ENCODE peak calls at places on chromosomes 1 and 21, in six cellular contexts. One of them, this sample, is unnamed.

GRCh38 chr1:66331641-66332523 is 202.1 kb upstream of the SGIP1 start:
- DNase-seq in K562: no peak
- DNase-seq in GM12878: no peak
- DNase-seq in HepG2: no peak
- DNase-seq in H1: peak; percentile 64
- DNase-seq in HCT116: no peak
- DNase-seq in this sample: peak; percentile 58

GRCh38 chr21:28337319-28337718 is 655.4 kb downstream of the LTN1 start:
- DNase-seq in GM12878: no peak
- DNase-seq in HepG2: peak; percentile 37
- DNase-seq in K562: no peak
- DNase-seq in H1: no peak
- DNase-seq in HCT116: no peak
- DNase-seq in this sample: no peak

GRCh38 chr1:48683878-48684277 is 92.8 kb downstream of the BEND5 start:
- DNase-seq in K562: no peak
- DNase-seq in HCT116: no peak
- DNase-seq in HepG2: no peak
- DNase-seq in GM12878: no peak
- DNase-seq in H1: no peak
- DNase-seq in this sample: no peak

GRCh38 chr1:244741692-244742091 is 88.8 kb downstream of the DESI2 start:
- DNase-seq in K562: no peak
- DNase-seq in HCT116: no peak
- DNase-seq in HepG2: no peak
- DNase-seq in H1: no peak
- DNase-seq in GM12878: no peak
- DNase-seq in this sample: no peak

GRCh38 chr1:47791879-47792608 is 205.1 kb downstream of the TRABD2B start:
- DNase-seq in HCT116: no peak
- DNase-seq in K562: no peak
- DNase-seq in HepG2: no peak
- DNase-seq in GM12878: no peak
- DNase-seq in H1: no peak
- DNase-seq in this sample: no peak

GRCh38 chr1:196607940-196608339 is 300 bp downstream of the KCNT2 start:
- DNase-seq in HepG2: no peak
- DNase-seq in GM12878: no peak
- DNase-seq in H1: no peak
- DNase-seq in HCT116: no peak
- DNase-seq in K562: no peak
- DNase-seq in this sample: no peak

GRCh38 chr1:108068141-108068540 is 103.2 kb upstream of the VAV3 start:
- DNase-seq in K562: no peak
- DNase-seq in HepG2: no peak
- DNase-seq in GM12878: no peak
- DNase-seq in H1: no peak
- DNase-seq in HCT116: no peak
- DNase-seq in this sample: no peak

GRCh38 chr21:36034211-36034913 is 26.0 kb downstream of the SETD4 start:
- DNase-seq in HepG2: no peak
- DNase-seq in HCT116: no peak
- DNase-seq in GM12878: no peak
- DNase-seq in K562: no peak
- DNase-seq in H1: no peak
- DNase-seq in this sample: no peak

GRCh38 chr21:25402134-25402957 is 204.9 kb downstream of the MRPL39 start:
- DNase-seq in H1: no peak
- DNase-seq in HepG2: no peak
- DNase-seq in GM12878: no peak
- DNase-seq in K562: no peak
- DNase-seq in HCT116: no peak
- DNase-seq in this sample: no peak

GRCh38 chr21:44390886-44391285 is 37.5 kb downstream of the TRPM2 start:
- DNase-seq in HCT116: no peak
- DNase-seq in K562: no peak
- DNase-seq in HepG2: no peak
- DNase-seq in GM12878: no peak
- DNase-seq in H1: no peak
- DNase-seq in this sample: no peak

GRCh38 chr1:89767618-89768017 is 53.2 kb upstream of the LRRC8D start:
- DNase-seq in HCT116: no peak
- DNase-seq in GM12878: no peak
- DNase-seq in K562: no peak
- DNase-seq in H1: no peak
- DNase-seq in HepG2: no peak
- DNase-seq in this sample: no peak

GRCh38 chr1:25799758-25800537 is at the start of gene SELENON:
- DNase-seq in K562: peak; percentile 95
- DNase-seq in HCT116: no peak
- DNase-seq in H1: peak; percentile 87
- DNase-seq in HepG2: peak; percentile 20
- DNase-seq in GM12878: no peak
- DNase-seq in this sample: peak; percentile 80

GRCh38 chr1:235883261-235883927 is 16.7 kb upstream of the LYST start:
- DNase-seq in HCT116: no peak
- DNase-seq in HepG2: no peak
- DNase-seq in H1: no peak
- DNase-seq in GM12878: peak; percentile 76
- DNase-seq in K562: no peak
- DNase-seq in this sample: no peak

GRCh38 chr21:37060296-37060695 is 12.6 kb downstream of the PIGP start:
- DNase-seq in HepG2: peak; percentile 89
- DNase-seq in GM12878: no peak
- DNase-seq in K562: no peak
- DNase-seq in H1: no peak
- DNase-seq in HCT116: peak; percentile 82
- DNase-seq in this sample: no peak

GRCh38 chr1:20366766-20367602 is 76.3 kb downstream of the VWA5B1 start:
- DNase-seq in HCT116: no peak
- DNase-seq in H1: peak; percentile 70
- DNase-seq in HepG2: peak; percentile 25
- DNase-seq in GM12878: no peak
- DNase-seq in K562: peak; percentile 34
- DNase-seq in this sample: peak; percentile 81

GRCh38 chr1:59415876-59416275 is 119.0 kb downstream of the FGGY start:
- DNase-seq in HepG2: no peak
- DNase-seq in H1: no peak
- DNase-seq in HCT116: no peak
- DNase-seq in GM12878: no peak
- DNase-seq in K562: no peak
- DNase-seq in this sample: no peak

GRCh38 chr1:186564558-186564957 is 103.6 kb upstream of the PDC start:
- DNase-seq in HCT116: no peak
- DNase-seq in K562: no peak
- DNase-seq in HepG2: no peak
- DNase-seq in GM12878: no peak
- DNase-seq in H1: no peak
- DNase-seq in this sample: no peak

DNA sequence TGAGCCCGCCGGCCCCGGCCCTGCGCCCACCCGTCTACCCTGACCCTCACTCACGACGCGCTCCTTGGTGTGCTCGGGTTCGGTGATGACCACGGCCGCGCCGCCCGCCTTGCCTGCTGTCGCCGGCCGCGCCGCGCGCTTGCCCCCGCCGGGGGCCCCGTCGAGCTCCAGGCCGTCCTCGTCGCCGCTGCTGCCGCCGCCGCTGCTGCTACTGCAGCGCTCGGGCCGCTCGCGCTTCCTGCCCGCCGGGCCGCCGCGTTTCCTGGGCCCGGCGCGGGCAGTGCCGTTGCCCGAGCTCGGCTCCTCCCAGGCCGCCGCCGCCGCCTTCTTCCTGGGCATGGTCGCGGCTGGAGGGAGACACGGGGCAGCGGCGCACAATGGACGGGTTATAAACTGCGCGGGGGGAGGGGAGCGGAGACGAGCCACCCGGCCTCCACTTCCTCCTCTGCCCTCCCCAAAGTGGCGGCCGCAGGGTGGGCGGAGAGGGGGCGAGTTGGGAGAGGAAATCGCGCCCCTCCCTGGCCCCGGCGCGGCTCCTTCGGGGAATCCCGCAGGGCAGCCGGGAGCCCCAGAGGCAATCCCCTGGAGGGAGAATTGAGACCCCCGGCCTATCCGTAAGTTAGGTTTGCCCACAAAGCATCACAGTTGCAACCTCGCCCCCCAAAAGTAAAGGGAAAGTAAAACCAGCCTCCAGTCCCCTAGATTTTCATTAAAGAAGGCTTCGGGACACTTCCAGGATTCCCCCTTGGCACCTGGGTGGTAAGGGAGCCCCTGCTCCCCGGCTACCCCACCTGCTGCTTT is 1.1 kb downstream of the RCC2 start:
- DNase-seq in HepG2: peak; percentile 52
- DNase-seq in H1: peak; percentile 77
- DNase-seq in GM12878: no peak
- DNase-seq in HCT116: no peak
- DNase-seq in K562: peak; percentile 75
- DNase-seq in this sample: peak; percentile 65
- TF ChIP-seq CTCF in HepG2: peak; percentile 17
- TF ChIP-seq CTCF in H1: no peak
- TF ChIP-seq CTCF in GM12878: no peak
- TF ChIP-seq CTCF in HCT116: no peak
- TF ChIP-seq CTCF in K562: no peak
- TF ChIP-seq CTCF in this sample: no peak

DNA sequence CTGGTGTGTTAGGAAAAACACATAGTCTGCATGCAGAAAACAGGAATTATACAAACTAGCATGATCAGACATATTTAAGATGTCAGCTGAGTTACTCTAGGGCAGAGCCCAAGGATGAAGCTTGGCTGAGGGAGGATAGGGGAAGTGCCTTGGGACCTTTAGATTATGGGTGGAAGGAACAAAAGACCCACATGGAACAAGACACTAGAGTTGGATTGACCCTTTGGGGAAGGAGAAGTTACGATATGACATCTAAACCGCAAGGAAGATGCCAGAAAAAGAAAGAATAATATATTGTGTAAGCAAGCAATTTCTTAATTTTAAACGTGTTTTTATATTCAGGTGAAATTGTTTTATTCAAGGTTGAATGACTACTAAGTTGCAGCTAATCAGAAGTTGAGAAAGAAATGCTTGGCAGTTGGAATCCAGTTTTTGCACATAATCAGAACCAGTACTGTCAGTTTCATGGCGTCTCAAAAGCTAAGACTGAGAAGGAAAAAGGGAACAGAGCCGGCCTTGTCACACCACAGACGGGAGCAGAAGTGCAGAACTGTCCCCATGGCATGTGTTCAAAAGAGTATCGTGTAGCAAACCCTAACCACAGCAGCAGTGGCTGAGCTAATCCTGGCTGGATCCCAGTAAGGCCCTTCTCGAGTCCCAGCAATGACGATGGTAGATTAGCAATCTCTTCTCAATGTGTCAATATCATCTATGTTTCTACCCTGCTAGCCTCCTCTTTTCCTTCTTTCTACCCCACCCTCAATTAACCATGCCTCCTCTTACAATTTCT is 31.2 kb upstream of the IFNAR2 start:
- DNase-seq in HepG2: no peak
- DNase-seq in HCT116: no peak
- DNase-seq in K562: no peak
- DNase-seq in GM12878: no peak
- DNase-seq in H1: no peak
- DNase-seq in this sample: no peak
- TF ChIP-seq ATF3 in HepG2: no peak
- TF ChIP-seq ATF3 in HCT116: no peak
- TF ChIP-seq ATF3 in K562: no peak
- TF ChIP-seq ATF3 in GM12878: no peak
- TF ChIP-seq ATF3 in H1: no peak
- TF ChIP-seq ATF3 in this sample: no peak

DNA sequence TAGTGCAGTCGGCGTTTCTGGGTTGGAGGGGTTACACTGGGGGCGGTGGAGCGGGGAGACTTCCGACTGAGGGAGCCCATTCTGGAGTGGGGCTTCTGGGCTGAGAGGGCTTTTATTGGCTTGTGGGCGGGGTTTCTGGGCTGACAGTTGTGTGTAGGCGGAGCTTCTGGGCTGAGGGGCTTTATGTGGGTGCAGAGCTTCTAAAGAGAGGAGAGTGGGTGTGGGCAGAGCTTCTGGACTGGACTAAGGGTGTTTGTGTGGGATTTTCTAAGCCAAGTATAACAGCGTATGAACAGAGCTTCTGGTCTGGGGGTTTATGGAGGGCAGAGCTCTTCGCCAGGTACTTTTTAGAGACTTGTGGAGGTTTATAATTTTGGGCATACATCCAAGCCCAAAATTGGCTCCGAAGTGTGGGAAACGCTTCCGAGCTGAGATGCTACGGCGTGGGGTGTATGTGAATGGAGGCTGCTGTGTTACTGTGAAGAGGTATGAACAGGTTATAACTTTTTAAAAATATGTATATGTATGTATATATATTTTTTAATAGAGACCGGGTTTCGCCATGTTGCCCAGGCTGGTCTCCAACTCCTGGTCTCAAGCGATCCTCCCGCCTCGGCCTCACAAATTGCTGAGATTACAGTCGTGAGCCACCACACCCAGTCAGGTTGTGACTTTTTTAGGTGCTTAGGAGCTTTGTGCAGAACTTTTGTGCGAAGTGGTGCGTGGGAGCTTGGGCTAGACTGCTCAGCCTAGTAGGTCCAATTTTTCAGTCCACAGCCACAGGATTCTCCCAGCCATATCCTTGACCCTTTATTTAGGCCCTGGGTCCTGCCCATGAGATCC is 869 bp downstream of the TMEM39B start:
- DNase-seq in K562: no peak
- DNase-seq in HCT116: no peak
- DNase-seq in H1: no peak
- DNase-seq in HepG2: no peak
- DNase-seq in GM12878: peak; percentile 54
- DNase-seq in this sample: no peak
- TF ChIP-seq CTCF in K562: peak; percentile 46
- TF ChIP-seq CTCF in HCT116: no peak
- TF ChIP-seq CTCF in H1: no peak
- TF ChIP-seq CTCF in HepG2: no peak
- TF ChIP-seq CTCF in GM12878: no peak
- TF ChIP-seq CTCF in this sample: no peak

GRCh38 chr1:93607814-93608187 is 73.8 kb downstream of the BCAR3 start:
- DNase-seq in K562: no peak
- DNase-seq in H1: no peak
- DNase-seq in HCT116: no peak
- DNase-seq in GM12878: peak; percentile 76
- DNase-seq in HepG2: no peak
- DNase-seq in this sample: no peak
- TF ChIP-seq ATF3 in K562: no peak
- TF ChIP-seq ATF3 in H1: no peak
- TF ChIP-seq ATF3 in HCT116: no peak
- TF ChIP-seq ATF3 in GM12878: no peak
- TF ChIP-seq ATF3 in HepG2: no peak
- TF ChIP-seq ATF3 in this sample: no peak

GRCh38 chr1:208200116-208200515 is 44.1 kb downstream of the PLXNA2 start:
- DNase-seq in H1: no peak
- DNase-seq in HepG2: no peak
- DNase-seq in K562: no peak
- DNase-seq in GM12878: no peak
- DNase-seq in HCT116: no peak
- DNase-seq in this sample: no peak
- TF ChIP-seq CTCF in H1: no peak
- TF ChIP-seq CTCF in HepG2: no peak
- TF ChIP-seq CTCF in K562: no peak
- TF ChIP-seq CTCF in GM12878: no peak
- TF ChIP-seq CTCF in HCT116: no peak
- TF ChIP-seq CTCF in this sample: no peak